ENCODE peak calls at places on chromosomes 16 and 17, in four cellular contexts. One of them, this sample, is unnamed.

GRCh38 chr17:57493171-57493570 is 236.8 kb downstream of the MSI2 start:
- DNase-seq in upper lobe of right lung: no peak
- DNase-seq in heart right ventricle: no peak
- DNase-seq in epithelial cell of esophagus: no peak
- DNase-seq in this sample: no peak

GRCh38 chr17:77042688-77043330 is 98.0 kb upstream of the SEC14L1 start:
- DNase-seq in epithelial cell of esophagus: no peak
- DNase-seq in heart right ventricle: no peak
- DNase-seq in upper lobe of right lung: no peak
- DNase-seq in this sample: no peak

GRCh38 chr17:8745586-8746500 is 1.2 kb upstream of the CCDC42 start:
- DNase-seq in epithelial cell of esophagus: peak; percentile 45
- DNase-seq in upper lobe of right lung: peak; percentile 87
- DNase-seq in heart right ventricle: peak; percentile 71
- DNase-seq in this sample: peak; percentile 84

GRCh38 chr16:4293181-4293716 is 20.4 kb upstream of the TFAP4 start:
- DNase-seq in heart right ventricle: no peak
- DNase-seq in epithelial cell of esophagus: no peak
- DNase-seq in upper lobe of right lung: no peak
- DNase-seq in this sample: no peak

GRCh38 chr16:9000664-9001063 is 37.0 kb upstream of the USP7 start:
- DNase-seq in heart right ventricle: no peak
- DNase-seq in epithelial cell of esophagus: no peak
- DNase-seq in upper lobe of right lung: no peak
- DNase-seq in this sample: no peak

GRCh38 chr17:31696184-31696602 is 162.9 kb downstream of the COPRS start:
- DNase-seq in upper lobe of right lung: peak; percentile 68
- DNase-seq in epithelial cell of esophagus: no peak
- DNase-seq in heart right ventricle: peak; percentile 82
- DNase-seq in this sample: peak; percentile 27

GRCh38 chr16:521381-522210 is 5.9 kb upstream of the CAPN15 start:
- DNase-seq in epithelial cell of esophagus: peak; percentile 36
- DNase-seq in upper lobe of right lung: no peak
- DNase-seq in heart right ventricle: no peak
- DNase-seq in this sample: no peak

GRCh38 chr16:89187337-89188063 is 12.8 kb downstream of the SLC22A31 start:
- DNase-seq in upper lobe of right lung: no peak
- DNase-seq in epithelial cell of esophagus: no peak
- DNase-seq in heart right ventricle: no peak
- DNase-seq in this sample: peak; percentile 47

GRCh38 chr16:1710811-1711507 is 5.0 kb downstream of the MAPK8IP3 start:
- DNase-seq in heart right ventricle: no peak
- DNase-seq in upper lobe of right lung: no peak
- DNase-seq in epithelial cell of esophagus: no peak
- DNase-seq in this sample: no peak

GRCh38 chr16:89307421-89307805 is 89.9 kb downstream of the ZNF778 start:
- DNase-seq in epithelial cell of esophagus: no peak
- DNase-seq in heart right ventricle: no peak
- DNase-seq in upper lobe of right lung: no peak
- DNase-seq in this sample: no peak

GRCh38 chr16:16042076-16042475 is 92.7 kb downstream of the ABCC1 start:
- DNase-seq in upper lobe of right lung: no peak
- DNase-seq in heart right ventricle: peak; percentile 60
- DNase-seq in epithelial cell of esophagus: no peak
- DNase-seq in this sample: no peak

GRCh38 chr17:22193113-22193512 is 500.8 kb downstream of the KCNJ18 start:
- DNase-seq in heart right ventricle: no peak
- DNase-seq in upper lobe of right lung: peak; percentile 11
- DNase-seq in epithelial cell of esophagus: no peak
- DNase-seq in this sample: no peak

GRCh38 chr17:20966869-20967268 is 75.9 kb downstream of the USP22 start:
- DNase-seq in upper lobe of right lung: peak; percentile 77
- DNase-seq in epithelial cell of esophagus: no peak
- DNase-seq in heart right ventricle: no peak
- DNase-seq in this sample: no peak

GRCh38 chr17:7241047-7241733 is 1.1 kb downstream of the GABARAP start:
- DNase-seq in epithelial cell of esophagus: no peak
- DNase-seq in upper lobe of right lung: no peak
- DNase-seq in heart right ventricle: no peak
- DNase-seq in this sample: no peak

GRCh38 chr17:63309021-63309420 is 137.1 kb downstream of the CYB561 start:
- DNase-seq in heart right ventricle: no peak
- DNase-seq in upper lobe of right lung: no peak
- DNase-seq in epithelial cell of esophagus: peak; percentile 34
- DNase-seq in this sample: no peak

GRCh38 chr17:7294614-7295153 is at the start of gene YBX2:
- DNase-seq in upper lobe of right lung: peak; percentile 80
- DNase-seq in epithelial cell of esophagus: peak; percentile 76
- DNase-seq in heart right ventricle: peak; percentile 66
- DNase-seq in this sample: peak; percentile 54

GRCh38 chr16:65572156-65572555 is 450.3 kb upstream of the CDH11 start:
- DNase-seq in upper lobe of right lung: no peak
- DNase-seq in heart right ventricle: no peak
- DNase-seq in epithelial cell of esophagus: peak; percentile 82
- DNase-seq in this sample: no peak

GRCh38 chr17:17685775-17686291 is 4.6 kb downstream of the RAI1 start:
- DNase-seq in heart right ventricle: no peak
- DNase-seq in epithelial cell of esophagus: peak; percentile 83
- DNase-seq in upper lobe of right lung: peak; percentile 83
- DNase-seq in this sample: no peak

GRCh38 chr17:9517396-9517795 is 58.2 kb downstream of the STX8 start:
- DNase-seq in epithelial cell of esophagus: no peak
- DNase-seq in upper lobe of right lung: no peak
- DNase-seq in heart right ventricle: no peak
- DNase-seq in this sample: no peak

GRCh38 chr16:4936991-4937781 is at the start of gene PPL:
- DNase-seq in epithelial cell of esophagus: peak; percentile 73
- DNase-seq in heart right ventricle: peak; percentile 60
- DNase-seq in upper lobe of right lung: peak; percentile 96
- DNase-seq in this sample: no peak

GRCh38 chr17:28331891-28332420 is 3.3 kb downstream of the IFT20 start:
- DNase-seq in upper lobe of right lung: no peak
- DNase-seq in epithelial cell of esophagus: no peak
- DNase-seq in heart right ventricle: no peak
- DNase-seq in this sample: no peak

GRCh38 chr17:46865100-46865499 is 13.7 kb downstream of the WNT9B start:
- DNase-seq in epithelial cell of esophagus: no peak
- DNase-seq in upper lobe of right lung: no peak
- DNase-seq in heart right ventricle: no peak
- DNase-seq in this sample: no peak

GRCh38 chr17:28480278-28480677 is 6.8 kb downstream of the SLC13A2 start:
- DNase-seq in upper lobe of right lung: no peak
- DNase-seq in epithelial cell of esophagus: no peak
- DNase-seq in heart right ventricle: no peak
- DNase-seq in this sample: no peak

GRCh38 chr16:51321251-51321650 is 170.2 kb upstream of the SALL1 start:
- DNase-seq in heart right ventricle: no peak
- DNase-seq in epithelial cell of esophagus: no peak
- DNase-seq in upper lobe of right lung: no peak
- DNase-seq in this sample: no peak

GRCh38 chr17:50686494-50687199 is 21.1 kb downstream of the ANKRD40 start:
- DNase-seq in epithelial cell of esophagus: peak; percentile 51
- DNase-seq in heart right ventricle: peak; percentile 34
- DNase-seq in upper lobe of right lung: peak; percentile 66
- DNase-seq in this sample: no peak

GRCh38 chr16:27374231-27374793 is 27.7 kb upstream of the IL21R start:
- DNase-seq in upper lobe of right lung: no peak
- DNase-seq in heart right ventricle: no peak
- DNase-seq in epithelial cell of esophagus: no peak
- DNase-seq in this sample: no peak

GRCh38 chr16:80691111-80691761 is 113.2 kb downstream of the CDYL2 start:
- DNase-seq in epithelial cell of esophagus: no peak
- DNase-seq in upper lobe of right lung: no peak
- DNase-seq in heart right ventricle: no peak
- DNase-seq in this sample: no peak

GRCh38 chr16:79444522-79445040 is 156.0 kb downstream of the MAF start:
- DNase-seq in upper lobe of right lung: no peak
- DNase-seq in epithelial cell of esophagus: no peak
- DNase-seq in heart right ventricle: no peak
- DNase-seq in this sample: no peak
- TF ChIP-seq CTCF in upper lobe of right lung: no peak
- TF ChIP-seq CTCF in epithelial cell of esophagus: no peak
- TF ChIP-seq CTCF in heart right ventricle: no peak
- TF ChIP-seq CTCF in this sample: no peak

GRCh38 chr17:81424151-81424550 is 28.9 kb downstream of the BAHCC1 start:
- DNase-seq in epithelial cell of esophagus: no peak
- DNase-seq in heart right ventricle: no peak
- DNase-seq in upper lobe of right lung: no peak
- DNase-seq in this sample: no peak
- TF ChIP-seq CTCF in epithelial cell of esophagus: no peak
- TF ChIP-seq CTCF in heart right ventricle: no peak
- TF ChIP-seq CTCF in upper lobe of right lung: no peak
- TF ChIP-seq CTCF in this sample: no peak

GRCh38 chr16:31333686-31334649 is 21.0 kb upstream of the ITGAX start:
- DNase-seq in epithelial cell of esophagus: peak; percentile 42
- DNase-seq in upper lobe of right lung: no peak
- DNase-seq in heart right ventricle: no peak
- DNase-seq in this sample: no peak
- TF ChIP-seq CTCF in epithelial cell of esophagus: peak; percentile 29
- TF ChIP-seq CTCF in upper lobe of right lung: peak; percentile 37
- TF ChIP-seq CTCF in heart right ventricle: peak; percentile 12
- TF ChIP-seq CTCF in this sample: peak; percentile 45

DNA sequence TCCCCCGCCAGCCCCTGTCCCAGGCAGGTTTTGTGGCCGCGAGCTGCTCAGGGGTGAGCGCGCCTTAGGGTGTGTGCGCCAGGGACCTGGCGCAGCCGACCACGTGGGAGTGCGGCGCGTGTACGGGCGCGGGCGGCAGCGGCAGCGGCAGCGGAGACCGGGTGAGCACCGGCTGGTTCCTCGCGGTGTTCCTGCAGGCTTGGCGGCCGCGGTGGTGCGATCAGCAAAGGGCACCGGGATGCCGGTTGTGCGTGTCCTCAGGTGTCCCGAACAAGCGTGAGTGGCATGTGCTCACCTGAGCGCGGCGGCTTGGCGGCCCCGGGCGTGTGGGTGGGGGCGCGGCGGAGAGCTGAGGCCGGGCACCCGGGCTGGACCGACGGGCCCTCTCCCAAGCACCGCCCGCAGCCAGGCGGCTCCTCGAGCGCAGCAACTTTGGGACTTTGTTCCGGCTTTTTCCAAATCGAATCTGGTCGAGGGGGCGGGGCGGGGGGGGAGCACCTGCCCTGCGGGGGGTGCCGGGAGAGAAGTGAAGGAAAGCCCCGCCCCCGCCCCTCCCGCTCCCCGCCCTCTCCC is 331 bp upstream of the HSD11B2 start:
- DNase-seq in upper lobe of right lung: peak; percentile 76
- DNase-seq in heart right ventricle: no peak
- DNase-seq in epithelial cell of esophagus: peak; percentile 53
- DNase-seq in this sample: no peak
- TF ChIP-seq CTCF in upper lobe of right lung: no peak
- TF ChIP-seq CTCF in heart right ventricle: no peak
- TF ChIP-seq CTCF in epithelial cell of esophagus: no peak
- TF ChIP-seq CTCF in this sample: no peak

DNA sequence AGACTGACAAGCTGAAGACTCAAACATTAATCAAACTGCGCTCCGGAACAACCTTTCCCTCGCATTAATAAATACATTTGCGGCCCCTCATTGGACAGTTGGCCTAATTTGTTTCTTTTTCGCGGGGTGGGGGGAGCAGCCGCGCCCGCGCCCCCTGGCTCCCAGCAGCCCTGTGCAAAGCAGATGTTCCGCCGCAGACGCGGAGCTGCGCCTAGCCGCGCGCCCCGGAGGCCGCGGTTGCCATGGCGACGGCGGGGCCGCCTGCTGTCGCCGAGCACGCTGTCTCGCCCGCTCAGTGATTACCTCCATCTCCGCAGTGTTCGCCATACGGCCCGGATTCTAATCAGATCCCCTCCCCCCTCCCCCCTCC is 25.5 kb downstream of the COPZ2 start:
- DNase-seq in epithelial cell of esophagus: no peak
- DNase-seq in heart right ventricle: no peak
- DNase-seq in upper lobe of right lung: peak; percentile 73
- DNase-seq in this sample: peak; percentile 84
- TF ChIP-seq CTCF in epithelial cell of esophagus: no peak
- TF ChIP-seq CTCF in heart right ventricle: no peak
- TF ChIP-seq CTCF in upper lobe of right lung: no peak
- TF ChIP-seq CTCF in this sample: no peak

GRCh38 chr17:75661531-75661930 is 5.4 kb downstream of the RECQL5 start:
- DNase-seq in upper lobe of right lung: no peak
- DNase-seq in epithelial cell of esophagus: no peak
- DNase-seq in heart right ventricle: no peak
- DNase-seq in this sample: peak; percentile 14
- TF ChIP-seq CTCF in upper lobe of right lung: no peak
- TF ChIP-seq CTCF in epithelial cell of esophagus: no peak
- TF ChIP-seq CTCF in heart right ventricle: no peak
- TF ChIP-seq CTCF in this sample: no peak

DNA sequence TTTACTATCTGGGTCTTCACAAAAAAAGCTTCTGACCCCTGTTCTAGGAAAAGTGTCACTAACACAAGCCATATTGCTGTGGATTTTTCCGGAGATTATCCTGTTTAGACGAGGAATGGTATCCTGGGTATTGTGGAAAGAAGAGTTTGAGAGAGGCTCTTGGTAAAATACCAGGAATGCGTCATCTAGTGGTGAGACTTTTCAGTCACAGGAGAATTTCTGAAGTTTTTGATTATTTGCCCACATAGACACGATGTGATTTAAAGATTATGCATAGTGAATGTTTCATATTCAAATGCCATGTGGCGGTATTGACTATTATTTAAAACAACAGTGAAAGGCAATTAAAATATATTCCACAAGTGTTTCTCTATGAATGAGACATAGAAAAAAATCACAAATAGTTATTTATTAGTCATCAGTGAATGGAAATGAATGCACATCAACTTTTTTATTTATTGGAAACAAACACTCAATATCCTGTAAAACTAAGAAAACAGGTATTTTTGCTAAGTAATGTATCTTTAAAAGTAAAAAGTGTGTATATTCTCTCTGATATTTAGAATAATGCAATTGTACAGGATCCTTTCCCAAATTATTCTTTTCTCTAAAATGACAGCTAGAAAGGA is 7.8 kb downstream of the KRT28 start:
- DNase-seq in epithelial cell of esophagus: peak; percentile 53
- DNase-seq in upper lobe of right lung: no peak
- DNase-seq in heart right ventricle: no peak
- DNase-seq in this sample: no peak
- TF ChIP-seq CTCF in epithelial cell of esophagus: peak; percentile 75
- TF ChIP-seq CTCF in upper lobe of right lung: peak; percentile 75
- TF ChIP-seq CTCF in heart right ventricle: peak; percentile 47
- TF ChIP-seq CTCF in this sample: peak; percentile 68

DNA sequence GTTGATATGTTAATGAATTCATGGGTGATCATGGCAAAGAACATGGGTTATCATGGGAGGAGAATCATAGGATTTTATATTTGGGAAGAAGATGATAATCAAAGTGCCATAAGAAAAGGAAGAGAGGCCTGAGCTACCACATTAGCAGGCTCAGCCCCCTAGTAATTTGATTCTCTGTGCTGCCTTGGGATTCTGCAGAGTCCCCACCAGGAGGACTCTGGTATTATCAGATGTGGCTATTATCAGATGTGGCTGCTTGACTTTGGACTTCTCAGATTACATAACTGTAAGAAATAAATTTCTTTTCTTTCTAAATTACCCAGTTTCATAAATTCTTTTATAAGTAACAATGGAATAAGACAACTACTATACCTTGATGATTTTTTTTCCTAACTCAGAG is 137.6 kb downstream of the ITFG1 start:
- DNase-seq in upper lobe of right lung: no peak
- DNase-seq in epithelial cell of esophagus: no peak
- DNase-seq in heart right ventricle: no peak
- DNase-seq in this sample: no peak
- TF ChIP-seq CTCF in upper lobe of right lung: no peak
- TF ChIP-seq CTCF in epithelial cell of esophagus: no peak
- TF ChIP-seq CTCF in heart right ventricle: no peak
- TF ChIP-seq CTCF in this sample: no peak

GRCh38 chr16:71777329-71777728 is 31.3 kb downstream of the AP1G1 start:
- DNase-seq in heart right ventricle: no peak
- DNase-seq in upper lobe of right lung: no peak
- DNase-seq in epithelial cell of esophagus: no peak
- DNase-seq in this sample: no peak
- TF ChIP-seq CTCF in heart right ventricle: no peak
- TF ChIP-seq CTCF in upper lobe of right lung: no peak
- TF ChIP-seq CTCF in epithelial cell of esophagus: no peak
- TF ChIP-seq CTCF in this sample: no peak